ENCODE peak calls at places on chromosomes 11 and 22, in seven cellular contexts. One of them, this sample, is unnamed.

GRCh38 chr22:39414886-39415285 is 15.3 kb downstream of the TAB1 start:
- DNase-seq in ACHN: no peak
- DNase-seq in stimulated activated CD8-positive, alpha-beta memory T cell treated with anti-CD3 and anti-CD28 coated beads, Interleukin-7, amount 100 ng/mL, for 1 hour: no peak
- DNase-seq in left cardiac atrium: no peak
- DNase-seq in GM23338: no peak
- DNase-seq in heart left ventricle: no peak
- DNase-seq in GM20000: no peak
- DNase-seq in this sample: no peak

GRCh38 chr11:7257744-7258143 is 6.0 kb downstream of the SYT9 start:
- DNase-seq in ACHN: no peak
- DNase-seq in stimulated activated CD8-positive, alpha-beta memory T cell treated with anti-CD3 and anti-CD28 coated beads, Interleukin-7, amount 100 ng/mL, for 1 hour: no peak
- DNase-seq in left cardiac atrium: no peak
- DNase-seq in GM23338: no peak
- DNase-seq in heart left ventricle: no peak
- DNase-seq in GM20000: no peak
- DNase-seq in this sample: no peak

GRCh38 chr11:111483431-111483830 is 28.8 kb downstream of the BTG4 start:
- DNase-seq in ACHN: no peak
- DNase-seq in stimulated activated CD8-positive, alpha-beta memory T cell treated with anti-CD3 and anti-CD28 coated beads, Interleukin-7, amount 100 ng/mL, for 1 hour: no peak
- DNase-seq in left cardiac atrium: no peak
- DNase-seq in GM23338: no peak
- DNase-seq in heart left ventricle: no peak
- DNase-seq in GM20000: no peak
- DNase-seq in this sample: no peak

GRCh38 chr22:50702261-50702671 is 29.6 kb downstream of the SHANK3 start:
- DNase-seq in ACHN: no peak
- DNase-seq in stimulated activated CD8-positive, alpha-beta memory T cell treated with anti-CD3 and anti-CD28 coated beads, Interleukin-7, amount 100 ng/mL, for 1 hour: no peak
- DNase-seq in left cardiac atrium: no peak
- DNase-seq in GM23338: no peak
- DNase-seq in heart left ventricle: peak
- DNase-seq in GM20000: no peak
- DNase-seq in this sample: no peak

GRCh38 chr11:14414470-14415461 is 55.8 kb upstream of the RRAS2 start:
- DNase-seq in ACHN: no peak
- DNase-seq in stimulated activated CD8-positive, alpha-beta memory T cell treated with anti-CD3 and anti-CD28 coated beads, Interleukin-7, amount 100 ng/mL, for 1 hour: peak
- DNase-seq in left cardiac atrium: no peak
- DNase-seq in GM23338: peak
- DNase-seq in heart left ventricle: no peak
- DNase-seq in GM20000: peak
- DNase-seq in this sample: no peak

GRCh38 chr11:97610000-97610399 is 1220.2 kb downstream of the JRKL start:
- DNase-seq in ACHN: no peak
- DNase-seq in stimulated activated CD8-positive, alpha-beta memory T cell treated with anti-CD3 and anti-CD28 coated beads, Interleukin-7, amount 100 ng/mL, for 1 hour: no peak
- DNase-seq in left cardiac atrium: no peak
- DNase-seq in GM23338: peak
- DNase-seq in heart left ventricle: no peak
- DNase-seq in GM20000: no peak
- DNase-seq in this sample: peak

GRCh38 chr22:41619979-41620645 is 731 bp downstream of the DESI1 start:
- DNase-seq in ACHN: peak
- DNase-seq in stimulated activated CD8-positive, alpha-beta memory T cell treated with anti-CD3 and anti-CD28 coated beads, Interleukin-7, amount 100 ng/mL, for 1 hour: no peak
- DNase-seq in left cardiac atrium: peak
- DNase-seq in GM23338: peak
- DNase-seq in heart left ventricle: peak
- DNase-seq in GM20000: no peak
- DNase-seq in this sample: peak

GRCh38 chr22:46576556-46577351 is 39.3 kb upstream of the CELSR1 start:
- DNase-seq in ACHN: peak
- DNase-seq in stimulated activated CD8-positive, alpha-beta memory T cell treated with anti-CD3 and anti-CD28 coated beads, Interleukin-7, amount 100 ng/mL, for 1 hour: no peak
- DNase-seq in left cardiac atrium: peak
- DNase-seq in GM23338: peak
- DNase-seq in heart left ventricle: peak
- DNase-seq in GM20000: peak
- DNase-seq in this sample: no peak

GRCh38 chr22:48268771-48269552 is 1506.5 kb downstream of the TBC1D22A start:
- DNase-seq in ACHN: no peak
- DNase-seq in stimulated activated CD8-positive, alpha-beta memory T cell treated with anti-CD3 and anti-CD28 coated beads, Interleukin-7, amount 100 ng/mL, for 1 hour: no peak
- DNase-seq in left cardiac atrium: no peak
- DNase-seq in GM23338: no peak
- DNase-seq in heart left ventricle: no peak
- DNase-seq in GM20000: no peak
- DNase-seq in this sample: no peak